ENCODE peak calls at places on chromosomes 6 and 20, in eight cellular contexts. G is breast epithelium; Y is lung; Z is heart left ventricle; E is naive thymus-derived CD4-positive, alpha-beta T cell; A is ovary; D is endodermal cell; I is CD8-positive, alpha-beta memory T cell. R is an unnamed sample. For H3K36me3, the result is how much of the 10 kb centered on the place peaks cover.

GRCh38 chr6:74969591-74970267 is 236.1 kb downstream of the COL12A1 start:
- DNase-seq in G (no peak), Y (no peak), Z (no peak), E (no peak), A (no peak), D (no peak), I (no peak), R (no peak)

GRCh38 chr6:677919-678318 is 15.0 kb downstream of the EXOC2 start:
- DNase-seq in G (no peak), Y (no peak), Z (no peak), E (no peak), A (no peak), D (no peak), I (no peak), R (no peak)

GRCh38 chr6:90202156-90202555 is 94.5 kb downstream of the BACH2 start:
- DNase-seq in G (no peak), Y (no peak), Z (no peak), E (no peak), A (no peak), D (no peak), I (no peak), R (no peak)

GRCh38 chr20:33875534-33876026 is 64.4 kb downstream of the CHMP4B start:
- DNase-seq in G (no peak), Y (no peak), Z (no peak), E (no peak), A (no peak), D (no peak), I (no peak), R (no peak)

GRCh38 chr6:34834789-34835518 is 43.1 kb downstream of the BLTP3A start:
- DNase-seq in G (no peak), Y (no peak), Z (no peak), E (no peak), A (no peak), D (no peak), I (no peak), R (peak)

GRCh38 chr20:18016772-18017171 is 40.9 kb downstream of the OVOL2 start:
- DNase-seq in G (no peak), Y (no peak), Z (no peak), E (no peak), A (no peak), D (no peak), I (no peak), R (no peak)

GRCh38 chr6:33199687-33200233 is 705 bp downstream of the RXRB start:
- DNase-seq in G (no peak), Y (peak), Z (peak), E (no peak), A (no peak), D (peak), I (no peak), R (peak)

GRCh38 chr6:138692978-138693909 is 80.3 kb upstream of the CCDC28A start:
- DNase-seq in G (peak), Y (peak), Z (peak), E (peak), A (peak), D (peak), I (peak), R (peak)

GRCh38 chr6:142867988-142868818 is 76.8 kb downstream of the HIVEP2 start:
- DNase-seq in G (no peak), Y (peak), Z (no peak), E (no peak), A (no peak), D (no peak), I (no peak), R (no peak)

GRCh38 chr6:150417899-150418824 is 49.4 kb downstream of the IYD start:
- DNase-seq in G (no peak), Y (no peak), Z (no peak), E (no peak), A (no peak), D (no peak), I (peak), R (no peak)

GRCh38 chr6:150420428-150420827 is 51.6 kb downstream of the IYD start:
- DNase-seq in G (no peak), Y (no peak), Z (no peak), E (no peak), A (no peak), D (no peak), I (no peak), R (no peak)

GRCh38 chr6:150418825-150419594 is 50.2 kb downstream of the IYD start:
- DNase-seq in G (no peak), Y (peak), Z (peak), E (no peak), A (peak), D (peak), I (peak), R (no peak)

GRCh38 chr6:150416120-150416519 is 47.3 kb downstream of the IYD start:
- DNase-seq in G (no peak), Y (no peak), Z (no peak), E (no peak), A (no peak), D (no peak), I (no peak), R (no peak)

DNA sequence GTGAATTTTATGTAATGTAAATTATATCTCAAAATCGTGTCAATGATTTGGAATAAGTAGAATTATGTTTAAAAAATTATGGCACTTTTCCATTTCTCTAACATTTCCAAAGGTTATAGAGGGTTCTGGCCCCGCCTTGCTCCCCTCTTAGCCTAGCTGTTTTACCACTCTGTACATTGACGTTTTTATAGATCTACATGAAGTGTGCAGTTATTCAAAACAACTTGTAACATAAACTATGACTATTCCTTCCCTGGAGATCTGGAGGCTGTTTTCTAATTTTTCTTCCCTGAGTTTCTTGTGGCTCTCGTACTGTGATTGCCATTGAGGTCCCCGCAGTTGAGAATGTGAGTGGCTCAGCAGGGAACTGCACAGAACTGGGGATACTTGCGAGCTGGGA is 48.4 kb downstream of the IYD start:
- DNase-seq in G (no peak), Y (no peak), Z (no peak), E (no peak), A (no peak), D (no peak), I (no peak), R (no peak)
- H3K27ac ChIP-seq in G (no peak), Y (no peak), Z (no peak), E (no peak), A (no peak), D (no peak), I (no peak), R (no peak)

GRCh38 chr6:44003345-44004061 is 123.7 kb downstream of the MRPL14 start:
- DNase-seq in G (no peak), Y (no peak), Z (no peak), E (no peak), A (no peak), D (peak), I (no peak), R (peak)
- H3K4me3 ChIP-seq in G (peak), Y (no peak), Z (no peak), E (peak), A (no peak), D (peak), I (peak), R (peak)

GRCh38 chr6:168373389-168373788 is 53.8 kb upstream of the DACT2 start:
- DNase-seq in G (no peak), Y (no peak), Z (no peak), E (no peak), A (peak), D (no peak), I (no peak), R (no peak)
- H3K36me3 ChIP-seq in G (under half), Y (under half), Z (under half), E (under half), A (under half), D (under half), I (under half), R (under half)

GRCh38 chr6:165732696-165733486 is 69.8 kb upstream of the PDE10A start:
- DNase-seq in G (no peak), Y (no peak), Z (no peak), E (no peak), A (no peak), D (no peak), I (no peak), R (no peak)

GRCh38 chr6:165733487-165733791 is 70.4 kb upstream of the PDE10A start:
- DNase-seq in G (no peak), Y (no peak), Z (no peak), E (no peak), A (no peak), D (no peak), I (no peak), R (no peak)

GRCh38 chr6:165735065-165735464 is 72.0 kb upstream of the PDE10A start:
- DNase-seq in G (no peak), Y (no peak), Z (no peak), E (no peak), A (no peak), D (no peak), I (no peak), R (no peak)

GRCh38 chr6:165742047-165742446 is 79.0 kb upstream of the PDE10A start:
- DNase-seq in G (no peak), Y (no peak), Z (no peak), E (no peak), A (no peak), D (no peak), I (no peak), R (no peak)

GRCh38 chr6:165737396-165737795 is 74.4 kb upstream of the PDE10A start:
- DNase-seq in G (no peak), Y (no peak), Z (no peak), E (no peak), A (no peak), D (no peak), I (no peak), R (no peak)
- H3K27ac ChIP-seq in G (no peak), Y (no peak), Z (no peak), E (no peak), A (no peak), D (no peak), I (no peak), R (no peak)

GRCh38 chr6:151493495-151494234 is at the start of gene CCDC170:
- DNase-seq in G (peak), Y (peak), Z (peak), E (no peak), A (peak), D (peak), I (no peak), R (no peak)
- H3K4me3 ChIP-seq in G (peak), Y (peak), Z (peak), E (no peak), A (peak), D (peak), I (no peak), R (peak)

DNA sequence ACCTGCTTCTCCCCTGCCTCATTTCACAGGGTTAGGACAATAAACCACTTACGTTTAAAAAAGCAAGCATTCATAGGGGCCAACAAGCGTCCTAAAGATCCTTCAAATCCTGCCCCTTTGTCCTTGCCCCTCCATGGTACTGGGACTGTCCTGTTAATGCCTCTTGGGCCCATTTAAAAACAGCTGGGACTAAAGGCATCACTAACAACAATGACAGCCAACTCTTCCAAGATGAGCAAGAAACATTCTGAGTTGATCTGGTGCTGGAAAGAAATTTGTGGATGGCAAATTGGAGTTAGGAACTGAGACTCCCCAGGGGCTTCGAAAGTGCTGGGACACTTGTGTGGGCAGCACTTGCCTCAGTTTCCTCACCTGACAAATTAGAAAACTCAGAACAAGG is 93.4 kb downstream of the ZMYND8 start:
- DNase-seq in G (no peak), Y (no peak), Z (no peak), E (no peak), A (no peak), D (no peak), I (no peak), R (no peak)
- H3K36me3 ChIP-seq in G (under half), Y (under half), Z (under half), E (under half), A (under half), D (half or more), I (half or more), R (under half)

R was measured in gastrocnemius medialis.